ENCODE peak calls at places on chromosomes 6 and 20, in ten cellular contexts. One of them, this sample, is unnamed.

GRCh38 chr6:121523628-121524027 is 88.2 kb downstream of the GJA1 start:
- DNase-seq in epithelial cell of esophagus: no peak
- DNase-seq in PC-9: no peak
- DNase-seq in psoas muscle: no peak
- DNase-seq in BJ: no peak
- DNase-seq in astrocyte of the cerebellum: no peak
- DNase-seq in cardiac fibroblast: peak
- DNase-seq in BE2C: no peak
- DNase-seq in fibroblast of mammary gland: no peak
- DNase-seq in left lung: no peak
- DNase-seq in this sample: no peak

GRCh38 chr6:159044899-159045727 is at the start of gene TAGAP:
- DNase-seq in fibroblast of mammary gland: no peak
- DNase-seq in epithelial cell of esophagus: peak
- DNase-seq in BE2C: no peak
- DNase-seq in psoas muscle: peak
- DNase-seq in cardiac fibroblast: peak
- DNase-seq in BJ: no peak
- DNase-seq in left lung: peak
- DNase-seq in astrocyte of the cerebellum: no peak
- DNase-seq in PC-9: no peak
- DNase-seq in this sample: no peak

GRCh38 chr6:158376650-158377081 is 64.4 kb downstream of the TULP4 start:
- DNase-seq in astrocyte of the cerebellum: no peak
- DNase-seq in cardiac fibroblast: no peak
- DNase-seq in BJ: peak
- DNase-seq in PC-9: no peak
- DNase-seq in psoas muscle: peak
- DNase-seq in left lung: no peak
- DNase-seq in epithelial cell of esophagus: peak
- DNase-seq in fibroblast of mammary gland: peak
- DNase-seq in BE2C: no peak
- DNase-seq in this sample: no peak

GRCh38 chr6:90890681-90891337 is 303.9 kb upstream of the MAP3K7 start:
- DNase-seq in PC-9: no peak
- DNase-seq in psoas muscle: no peak
- DNase-seq in cardiac fibroblast: no peak
- DNase-seq in BJ: no peak
- DNase-seq in BE2C: no peak
- DNase-seq in fibroblast of mammary gland: no peak
- DNase-seq in epithelial cell of esophagus: no peak
- DNase-seq in left lung: no peak
- DNase-seq in astrocyte of the cerebellum: no peak
- DNase-seq in this sample: no peak

GRCh38 chr6:22899446-22899845 is 330.1 kb downstream of the HDGFL1 start:
- DNase-seq in epithelial cell of esophagus: no peak
- DNase-seq in left lung: no peak
- DNase-seq in PC-9: no peak
- DNase-seq in psoas muscle: no peak
- DNase-seq in fibroblast of mammary gland: no peak
- DNase-seq in BE2C: no peak
- DNase-seq in cardiac fibroblast: no peak
- DNase-seq in BJ: no peak
- DNase-seq in astrocyte of the cerebellum: no peak
- DNase-seq in this sample: no peak

GRCh38 chr6:31899882-31900722 is 1.8 kb downstream of the ZBTB12 start:
- DNase-seq in cardiac fibroblast: no peak
- DNase-seq in psoas muscle: no peak
- DNase-seq in BJ: no peak
- DNase-seq in PC-9: no peak
- DNase-seq in left lung: no peak
- DNase-seq in fibroblast of mammary gland: no peak
- DNase-seq in astrocyte of the cerebellum: no peak
- DNase-seq in BE2C: no peak
- DNase-seq in epithelial cell of esophagus: no peak
- DNase-seq in this sample: no peak

GRCh38 chr6:147651249-147652063 is 143.0 kb downstream of the SAMD5 start:
- DNase-seq in BE2C: no peak
- DNase-seq in cardiac fibroblast: peak
- DNase-seq in fibroblast of mammary gland: peak
- DNase-seq in psoas muscle: no peak
- DNase-seq in BJ: no peak
- DNase-seq in epithelial cell of esophagus: peak
- DNase-seq in PC-9: no peak
- DNase-seq in left lung: no peak
- DNase-seq in astrocyte of the cerebellum: no peak
- DNase-seq in this sample: no peak

GRCh38 chr6:130505808-130506207 is 140.0 kb downstream of the TMEM200A start:
- DNase-seq in astrocyte of the cerebellum: no peak
- DNase-seq in cardiac fibroblast: peak
- DNase-seq in psoas muscle: no peak
- DNase-seq in fibroblast of mammary gland: peak
- DNase-seq in BJ: no peak
- DNase-seq in epithelial cell of esophagus: no peak
- DNase-seq in left lung: no peak
- DNase-seq in PC-9: no peak
- DNase-seq in BE2C: no peak
- DNase-seq in this sample: no peak

GRCh38 chr6:154430494-154430919 is 73.9 kb upstream of the IPCEF1 start:
- DNase-seq in PC-9: no peak
- DNase-seq in epithelial cell of esophagus: no peak
- DNase-seq in astrocyte of the cerebellum: no peak
- DNase-seq in BJ: no peak
- DNase-seq in fibroblast of mammary gland: no peak
- DNase-seq in left lung: no peak
- DNase-seq in cardiac fibroblast: no peak
- DNase-seq in BE2C: no peak
- DNase-seq in psoas muscle: no peak
- DNase-seq in this sample: no peak

GRCh38 chr6:5490495-5491069 is 229.3 kb downstream of the FARS2 start:
- DNase-seq in BJ: no peak
- DNase-seq in fibroblast of mammary gland: no peak
- DNase-seq in astrocyte of the cerebellum: no peak
- DNase-seq in psoas muscle: no peak
- DNase-seq in BE2C: peak
- DNase-seq in epithelial cell of esophagus: no peak
- DNase-seq in cardiac fibroblast: no peak
- DNase-seq in left lung: no peak
- DNase-seq in PC-9: no peak
- DNase-seq in this sample: no peak

GRCh38 chr20:50110141-50111047 is 2.6 kb downstream of the UBE2V1 start:
- DNase-seq in BJ: peak
- DNase-seq in epithelial cell of esophagus: peak
- DNase-seq in fibroblast of mammary gland: peak
- DNase-seq in BE2C: no peak
- DNase-seq in PC-9: peak
- DNase-seq in left lung: no peak
- DNase-seq in cardiac fibroblast: peak
- DNase-seq in psoas muscle: no peak
- DNase-seq in astrocyte of the cerebellum: peak
- DNase-seq in this sample: no peak

GRCh38 chr6:67606905-67607828 is 1027.9 kb upstream of the ADGRB3 start:
- DNase-seq in BE2C: peak
- DNase-seq in psoas muscle: no peak
- DNase-seq in PC-9: no peak
- DNase-seq in epithelial cell of esophagus: no peak
- DNase-seq in cardiac fibroblast: peak
- DNase-seq in fibroblast of mammary gland: peak
- DNase-seq in left lung: no peak
- DNase-seq in astrocyte of the cerebellum: peak
- DNase-seq in BJ: no peak
- DNase-seq in this sample: no peak

GRCh38 chr20:24989162-24989561 is 3.4 kb downstream of the APMAP start:
- DNase-seq in left lung: no peak
- DNase-seq in BE2C: no peak
- DNase-seq in BJ: no peak
- DNase-seq in astrocyte of the cerebellum: no peak
- DNase-seq in cardiac fibroblast: no peak
- DNase-seq in fibroblast of mammary gland: no peak
- DNase-seq in epithelial cell of esophagus: no peak
- DNase-seq in PC-9: no peak
- DNase-seq in psoas muscle: peak
- DNase-seq in this sample: no peak

GRCh38 chr6:142942238-142942637 is 2.7 kb downstream of the HIVEP2 start:
- DNase-seq in left lung: no peak
- DNase-seq in cardiac fibroblast: no peak
- DNase-seq in BE2C: no peak
- DNase-seq in epithelial cell of esophagus: no peak
- DNase-seq in psoas muscle: no peak
- DNase-seq in fibroblast of mammary gland: no peak
- DNase-seq in PC-9: no peak
- DNase-seq in BJ: no peak
- DNase-seq in astrocyte of the cerebellum: no peak
- DNase-seq in this sample: no peak

GRCh38 chr6:142935553-142936517 is 9.1 kb downstream of the HIVEP2 start:
- DNase-seq in astrocyte of the cerebellum: no peak
- DNase-seq in psoas muscle: no peak
- DNase-seq in PC-9: no peak
- DNase-seq in fibroblast of mammary gland: no peak
- DNase-seq in cardiac fibroblast: no peak
- DNase-seq in BE2C: no peak
- DNase-seq in BJ: no peak
- DNase-seq in left lung: no peak
- DNase-seq in epithelial cell of esophagus: no peak
- DNase-seq in this sample: no peak

GRCh38 chr6:142941018-142941417 is 4.0 kb downstream of the HIVEP2 start:
- DNase-seq in astrocyte of the cerebellum: no peak
- DNase-seq in fibroblast of mammary gland: no peak
- DNase-seq in psoas muscle: no peak
- DNase-seq in epithelial cell of esophagus: no peak
- DNase-seq in BE2C: no peak
- DNase-seq in PC-9: no peak
- DNase-seq in left lung: no peak
- DNase-seq in BJ: no peak
- DNase-seq in cardiac fibroblast: no peak
- DNase-seq in this sample: no peak

GRCh38 chr6:142940487-142940886 is 4.5 kb downstream of the HIVEP2 start:
- DNase-seq in cardiac fibroblast: peak
- DNase-seq in PC-9: no peak
- DNase-seq in left lung: no peak
- DNase-seq in astrocyte of the cerebellum: no peak
- DNase-seq in epithelial cell of esophagus: peak
- DNase-seq in BJ: no peak
- DNase-seq in fibroblast of mammary gland: no peak
- DNase-seq in psoas muscle: no peak
- DNase-seq in BE2C: no peak
- DNase-seq in this sample: no peak

GRCh38 chr6:142938510-142938909 is 6.5 kb downstream of the HIVEP2 start:
- DNase-seq in BE2C: no peak
- DNase-seq in fibroblast of mammary gland: no peak
- DNase-seq in cardiac fibroblast: no peak
- DNase-seq in astrocyte of the cerebellum: no peak
- DNase-seq in psoas muscle: no peak
- DNase-seq in left lung: no peak
- DNase-seq in epithelial cell of esophagus: no peak
- DNase-seq in PC-9: no peak
- DNase-seq in BJ: no peak
- DNase-seq in this sample: no peak
- H3K4me3 ChIP-seq in BE2C: no peak
- H3K4me3 ChIP-seq in fibroblast of mammary gland: no peak
- H3K4me3 ChIP-seq in cardiac fibroblast: no peak
- H3K4me3 ChIP-seq in astrocyte of the cerebellum: no peak
- H3K4me3 ChIP-seq in psoas muscle: no peak
- H3K4me3 ChIP-seq in left lung: no peak
- H3K4me3 ChIP-seq in epithelial cell of esophagus: no peak
- H3K4me3 ChIP-seq in PC-9: no peak
- H3K4me3 ChIP-seq in BJ: no peak
- H3K4me3 ChIP-seq in this sample: peak

GRCh38 chr6:50819906-50820589 is 1.4 kb downstream of the TFAP2B start:
- DNase-seq in astrocyte of the cerebellum: no peak
- DNase-seq in fibroblast of mammary gland: no peak
- DNase-seq in cardiac fibroblast: no peak
- DNase-seq in psoas muscle: no peak
- DNase-seq in BE2C: peak
- DNase-seq in BJ: no peak
- DNase-seq in left lung: no peak
- DNase-seq in epithelial cell of esophagus: no peak
- DNase-seq in PC-9: no peak
- DNase-seq in this sample: no peak
- H3K4me3 ChIP-seq in astrocyte of the cerebellum: no peak
- H3K4me3 ChIP-seq in fibroblast of mammary gland: no peak
- H3K4me3 ChIP-seq in cardiac fibroblast: no peak
- H3K4me3 ChIP-seq in psoas muscle: peak
- H3K4me3 ChIP-seq in BE2C: peak
- H3K4me3 ChIP-seq in BJ: no peak
- H3K4me3 ChIP-seq in left lung: no peak
- H3K4me3 ChIP-seq in epithelial cell of esophagus: no peak
- H3K4me3 ChIP-seq in PC-9: no peak
- H3K4me3 ChIP-seq in this sample: peak

GRCh38 chr6:138455746-138456392 is 43.4 kb downstream of the NHSL1 start:
- DNase-seq in astrocyte of the cerebellum: peak
- DNase-seq in psoas muscle: no peak
- DNase-seq in fibroblast of mammary gland: peak
- DNase-seq in BJ: no peak
- DNase-seq in cardiac fibroblast: peak
- DNase-seq in BE2C: no peak
- DNase-seq in PC-9: peak
- DNase-seq in left lung: no peak
- DNase-seq in epithelial cell of esophagus: peak
- DNase-seq in this sample: no peak
- H3K4me3 ChIP-seq in astrocyte of the cerebellum: no peak
- H3K4me3 ChIP-seq in psoas muscle: no peak
- H3K4me3 ChIP-seq in fibroblast of mammary gland: no peak
- H3K4me3 ChIP-seq in BJ: no peak
- H3K4me3 ChIP-seq in cardiac fibroblast: no peak
- H3K4me3 ChIP-seq in BE2C: no peak
- H3K4me3 ChIP-seq in PC-9: peak
- H3K4me3 ChIP-seq in left lung: no peak
- H3K4me3 ChIP-seq in epithelial cell of esophagus: peak
- H3K4me3 ChIP-seq in this sample: no peak

DNA sequence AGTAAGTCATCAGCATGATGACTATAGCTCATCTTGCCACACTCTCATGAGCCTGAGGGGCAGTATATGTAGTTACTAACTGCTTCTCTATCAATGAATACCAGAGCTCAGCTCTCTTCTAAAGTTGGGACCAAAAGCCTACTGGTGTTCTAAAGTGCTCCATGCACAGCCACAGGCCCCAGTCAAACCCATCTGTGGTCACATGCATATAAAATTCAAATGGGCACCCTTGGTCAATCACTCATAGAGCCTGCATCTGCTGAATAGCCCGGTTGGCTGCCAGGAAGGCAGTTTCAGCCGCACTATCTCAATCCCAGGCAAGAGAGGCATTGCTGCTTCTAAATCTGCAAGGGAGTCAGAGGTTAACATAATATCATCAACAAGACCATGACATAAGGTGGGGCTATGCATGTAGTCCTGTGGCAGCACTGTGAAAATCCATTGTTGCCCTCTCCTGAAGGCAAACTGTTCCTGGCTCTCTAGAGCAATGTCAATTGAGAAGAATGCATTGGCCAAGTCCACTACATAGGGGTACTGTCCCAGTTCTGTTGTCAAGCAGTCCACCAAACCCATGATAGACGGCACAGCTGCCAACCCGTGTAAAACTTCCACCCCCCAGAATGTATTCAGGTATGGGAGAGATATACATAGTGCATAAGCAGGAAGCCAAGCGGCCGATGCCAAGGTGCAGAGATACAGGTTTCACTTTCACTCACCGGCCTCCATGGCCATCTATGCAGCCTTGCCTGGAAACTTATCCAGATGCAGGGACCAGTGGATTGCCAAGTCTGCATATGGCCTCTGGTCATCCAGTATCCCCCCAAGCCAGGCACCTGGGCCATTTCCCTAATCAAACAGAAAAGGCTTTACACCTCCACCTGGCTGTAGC is 76.2 kb downstream of the ALDH8A1 start:
- DNase-seq in BE2C: no peak
- DNase-seq in PC-9: no peak
- DNase-seq in BJ: no peak
- DNase-seq in left lung: no peak
- DNase-seq in astrocyte of the cerebellum: no peak
- DNase-seq in epithelial cell of esophagus: peak
- DNase-seq in fibroblast of mammary gland: no peak
- DNase-seq in psoas muscle: no peak
- DNase-seq in cardiac fibroblast: no peak
- DNase-seq in this sample: no peak
- H3K4me3 ChIP-seq in BE2C: no peak
- H3K4me3 ChIP-seq in PC-9: no peak
- H3K4me3 ChIP-seq in BJ: no peak
- H3K4me3 ChIP-seq in left lung: no peak
- H3K4me3 ChIP-seq in astrocyte of the cerebellum: no peak
- H3K4me3 ChIP-seq in epithelial cell of esophagus: no peak
- H3K4me3 ChIP-seq in fibroblast of mammary gland: no peak
- H3K4me3 ChIP-seq in psoas muscle: no peak
- H3K4me3 ChIP-seq in cardiac fibroblast: no peak
- H3K4me3 ChIP-seq in this sample: no peak